ENCODE peak calls at places on chromosomes 16 and 17, in seven cellular contexts. T is HL-60, W is neural progenitor cell, I is GM20000, P is lung, O is epithelial cell of esophagus, L is AG10803. B is an unnamed sample.

GRCh38 chr16:84982434-84982833 is 28.9 kb downstream of the ZDHHC7 start:
- DNase-seq in T (peak; percentile 55), W (no peak), I (no peak), P (no peak), O (no peak), L (no peak), B (no peak)

GRCh38 chr16:67481561-67482259 is 753 bp upstream of the ATP6V0D1 start:
- DNase-seq in T (peak; percentile 35), W (no peak), I (no peak), P (peak; percentile 57), O (no peak), L (no peak), B (no peak)

GRCh38 chr16:27483624-27484023 is 66.1 kb downstream of the GTF3C1 start:
- DNase-seq in T (no peak), W (no peak), I (no peak), P (no peak), O (no peak), L (no peak), B (no peak)

GRCh38 chr17:50080827-50081226 is 14.3 kb upstream of the PDK2 start:
- DNase-seq in T (no peak), W (no peak), I (no peak), P (no peak), O (no peak), L (no peak), B (no peak)

GRCh38 chr17:40243756-40244155 is 24.7 kb downstream of the WIPF2 start:
- DNase-seq in T (no peak), W (no peak), I (no peak), P (no peak), O (no peak), L (peak; percentile 60), B (no peak)

GRCh38 chr16:80958284-80958683 is 48.4 kb downstream of the CMC2 start:
- DNase-seq in T (no peak), W (no peak), I (no peak), P (no peak), O (no peak), L (no peak), B (no peak)

GRCh38 chr17:60170835-60171752 is 21.3 kb downstream of the CA4 start:
- DNase-seq in T (no peak), W (no peak), I (no peak), P (no peak), O (no peak), L (peak; percentile 32), B (no peak)

GRCh38 chr16:27363797-27364196 is 38.2 kb upstream of the IL21R start:
- DNase-seq in T (no peak), W (no peak), I (no peak), P (peak; percentile 79), O (peak; percentile 46), L (no peak), B (no peak)

GRCh38 chr17:55770220-55770870 is 19.5 kb downstream of the PCTP start:
- DNase-seq in T (no peak), W (peak; percentile 65), I (peak; percentile 38), P (no peak), O (peak; percentile 76), L (peak; percentile 72), B (no peak)

GRCh38 chr16:56252835-56253234 is 61.5 kb downstream of the GNAO1 start:
- DNase-seq in T (no peak), W (no peak), I (no peak), P (no peak), O (no peak), L (no peak), B (no peak)

GRCh38 chr17:46832945-46833839 is 14.7 kb upstream of the WNT3 start:
- DNase-seq in T (no peak), W (peak; percentile 33), I (no peak), P (no peak), O (peak; percentile 58), L (peak; percentile 71), B (no peak)

GRCh38 chr17:42288985-42289862 is 926 bp downstream of the STAT5A start:
- DNase-seq in T (peak; percentile 18), W (no peak), I (peak; percentile 70), P (no peak), O (no peak), L (no peak), B (no peak)

GRCh38 chr16:4656695-4657686 is 32.4 kb downstream of the MGRN1 start:
- DNase-seq in T (no peak), W (no peak), I (no peak), P (no peak), O (no peak), L (no peak), B (no peak)

GRCh38 chr17:75876190-75876937 is 2.0 kb downstream of the TRIM47 start:
- DNase-seq in T (no peak), W (peak; percentile 71), I (peak; percentile 72), P (peak; percentile 74), O (peak; percentile 70), L (no peak), B (peak; percentile 48)

GRCh38 chr17:49603238-49603637 is 27.6 kb downstream of the NXPH3 start:
- DNase-seq in T (no peak), W (no peak), I (no peak), P (no peak), O (no peak), L (peak; percentile 51), B (no peak)

GRCh38 chr17:17073006-17073626 is 30.9 kb downstream of the MPRIP start:
- DNase-seq in T (no peak), W (no peak), I (no peak), P (no peak), O (no peak), L (no peak), B (peak; percentile 11)

GRCh38 chr16:11410382-11411058 is 65.3 kb downstream of the RMI2 start:
- DNase-seq in T (peak; percentile 84), W (no peak), I (no peak), P (no peak), O (no peak), L (peak; percentile 31), B (no peak)

GRCh38 chr17:6470751-6471521 is 26.7 kb downstream of the PIMREG start:
- DNase-seq in T (no peak), W (no peak), I (no peak), P (no peak), O (no peak), L (no peak), B (no peak)

GRCh38 chr17:6472517-6472916 is 28.3 kb downstream of the PIMREG start:
- DNase-seq in T (no peak), W (no peak), I (no peak), P (no peak), O (no peak), L (no peak), B (no peak)

GRCh38 chr17:6473128-6473767 is 29.0 kb downstream of the PIMREG start:
- DNase-seq in T (peak; percentile 36), W (peak; percentile 87), I (peak; percentile 91), P (peak; percentile 83), O (peak; percentile 71), L (peak; percentile 61), B (peak; percentile 88)

GRCh38 chr17:6470146-6470718 is 26.0 kb downstream of the PIMREG start:
- DNase-seq in T (no peak), W (no peak), I (no peak), P (no peak), O (no peak), L (no peak), B (no peak)

GRCh38 chr17:6471531-6472465 is 27.5 kb downstream of the PIMREG start:
- DNase-seq in T (no peak), W (peak; percentile 83), I (no peak), P (no peak), O (peak; percentile 62), L (peak; percentile 50), B (no peak)
- TF ChIP-seq CTCF in T (no peak), W (no peak), I (no peak), P (no peak), O (peak; percentile 26), L (peak; percentile 12), B (no peak)

DNA sequence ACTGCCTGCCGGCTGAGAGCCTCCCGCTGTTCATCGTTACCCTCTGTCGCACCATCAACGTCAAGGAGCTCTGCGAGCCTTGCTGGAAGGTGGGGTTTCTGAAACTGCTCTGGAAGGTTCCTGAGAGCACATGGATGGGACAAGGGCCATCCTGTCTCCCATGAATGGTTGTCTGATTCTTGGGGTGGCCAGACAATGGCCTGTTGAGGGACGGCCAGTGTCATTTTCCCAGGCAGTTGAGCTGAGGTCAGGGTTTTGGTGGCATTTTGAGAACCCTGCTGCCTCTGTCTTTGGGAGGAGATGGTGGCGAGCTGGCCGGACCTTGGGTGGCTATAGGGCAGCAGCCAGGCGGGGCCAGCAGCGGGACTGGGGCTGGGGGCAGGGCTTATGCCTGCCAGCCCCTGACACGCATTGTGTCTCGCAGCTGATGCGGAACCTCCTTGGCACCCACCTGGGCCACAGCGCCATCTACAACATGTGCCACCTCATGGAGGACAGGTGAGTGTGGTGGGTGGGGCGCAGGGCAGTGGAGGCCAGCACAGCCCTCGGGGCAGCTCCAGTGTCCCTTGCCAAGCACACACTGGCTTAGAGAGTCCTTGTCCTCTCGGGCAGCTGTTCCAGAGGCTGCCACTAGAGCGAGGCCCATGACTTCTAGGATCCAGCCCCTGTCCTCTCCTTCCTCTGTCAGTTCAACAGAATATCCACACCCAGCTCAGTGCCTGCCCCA is 9.1 kb downstream of the TSC2 start:
- DNase-seq in T (no peak), W (peak; percentile 59), I (no peak), P (no peak), O (peak; percentile 33), L (peak; percentile 22), B (no peak)
- TF ChIP-seq CTCF in T (no peak), W (peak; percentile 37), I (no peak), P (no peak), O (peak; percentile 50), L (peak; percentile 39), B (no peak)

GRCh38 chr16:15953477-15953876 is 4.1 kb downstream of the ABCC1 start:
- DNase-seq in T (no peak), W (no peak), I (no peak), P (no peak), O (no peak), L (no peak), B (no peak)

GRCh38 chr16:15952265-15952711 is 2.9 kb downstream of the ABCC1 start:
- DNase-seq in T (peak; percentile 24), W (no peak), I (no peak), P (no peak), O (no peak), L (no peak), B (no peak)

GRCh38 chr16:15955425-15955824 is 6.0 kb downstream of the ABCC1 start:
- DNase-seq in T (no peak), W (no peak), I (no peak), P (no peak), O (no peak), L (no peak), B (no peak)

GRCh38 chr16:15953929-15954813 is 4.8 kb downstream of the ABCC1 start:
- DNase-seq in T (no peak), W (no peak), I (no peak), P (no peak), O (no peak), L (no peak), B (no peak)

GRCh38 chr16:15954814-15955151 is 5.4 kb downstream of the ABCC1 start:
- DNase-seq in T (peak; percentile 50), W (no peak), I (no peak), P (no peak), O (no peak), L (peak; percentile 55), B (no peak)
- TF ChIP-seq CTCF in T (no peak), W (no peak), I (no peak), P (no peak), O (no peak), L (no peak), B (no peak)

DNA sequence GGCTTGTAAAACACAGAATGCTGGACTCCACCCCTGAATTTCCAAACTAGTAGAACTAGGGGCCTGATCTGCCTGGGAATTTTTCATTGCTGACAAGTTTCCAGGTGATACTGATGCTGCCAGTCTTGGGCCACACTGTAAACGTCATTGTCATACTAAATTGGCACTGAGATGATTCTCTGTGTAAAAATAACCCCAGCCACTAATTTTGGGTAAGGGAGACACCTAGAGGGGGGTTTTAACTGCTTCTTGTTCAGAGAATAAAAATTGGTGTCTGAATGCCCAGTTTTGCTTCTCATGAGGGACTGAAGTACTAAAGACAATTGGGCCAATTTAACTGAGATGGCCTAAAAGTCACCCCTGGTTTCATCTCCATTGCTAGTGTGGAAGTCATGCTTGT is 5.0 kb upstream of the CDH13 start:
- DNase-seq in T (no peak), W (no peak), I (no peak), P (no peak), O (no peak), L (no peak), B (no peak)
- TF ChIP-seq CTCF in T (no peak), W (peak; percentile 34), I (no peak), P (no peak), O (no peak), L (peak; percentile 24), B (no peak)